ENCODE peak calls at places on chromosomes 13 and 19, in six cellular contexts. V is GM03348; H is stimulated activated CD4-positive, alpha-beta T cell treated with anti-CD3 and anti-CD28 coated beads, Interleukin-4, amount 100 ng/mL, for 48 hours; T is GM12865; N is T-helper 2 cell; G is EH. Q is an unnamed sample.

GRCh38 chr19:35126624-35126959 is 8.3 kb downstream of the LGI4 start:
- DNase-seq in V (no peak), H (no peak), T (no peak), N (no peak), G (no peak), Q (no peak)

GRCh38 chr19:32599258-32599657 is 18.3 kb downstream of the PDCD5 start:
- DNase-seq in V (no peak), H (no peak), T (no peak), N (no peak), G (no peak), Q (no peak)

GRCh38 chr13:35818577-35819165 is 312.5 kb downstream of the DCLK1 start:
- DNase-seq in V (peak), H (no peak), T (peak), N (no peak), G (peak), Q (peak)

GRCh38 chr19:6241680-6242079 is 38.1 kb downstream of the MLLT1 start:
- DNase-seq in V (no peak), H (no peak), T (no peak), N (no peak), G (no peak), Q (no peak)

GRCh38 chr19:30036154-30037129 is 94.4 kb downstream of the URI1 start:
- DNase-seq in V (no peak), H (no peak), T (no peak), N (no peak), G (peak), Q (no peak)

GRCh38 chr19:35901854-35902661 is at the start of gene HCST:
- DNase-seq in V (peak), H (no peak), T (peak), N (peak), G (peak), Q (peak)

GRCh38 chr19:57888494-57889231 is at the start of gene ZNF814:
- DNase-seq in V (no peak), H (peak), T (peak), N (peak), G (peak), Q (peak)

GRCh38 chr19:41421973-41422372 is 5.2 kb downstream of the B3GNT8 start:
- DNase-seq in V (no peak), H (no peak), T (no peak), N (no peak), G (no peak), Q (no peak)

GRCh38 chr13:76638882-76639281 is 247.3 kb downstream of the KCTD12 start:
- DNase-seq in V (no peak), H (no peak), T (no peak), N (no peak), G (peak), Q (no peak)

Q was measured in NCI-H82.